ENCODE peak calls at places on chromosomes 13 and 19, in five cellular contexts. One of them, this sample, is unnamed.

GRCh38 chr13:61664821-61665705 is 249.4 kb upstream of the PCDH20 start:
- DNase-seq in H1: no peak
- DNase-seq in K562: no peak
- DNase-seq in HepG2: peak; percentile 90
- DNase-seq in GM12878: no peak
- DNase-seq in this sample: no peak

GRCh38 chr19:44808463-44809371 is at the start of gene BCAM:
- DNase-seq in GM12878: no peak
- DNase-seq in K562: peak; percentile 89
- DNase-seq in H1: no peak
- DNase-seq in HepG2: peak; percentile 65
- DNase-seq in this sample: peak; percentile 83

GRCh38 chr13:33348366-33348765 is 62.8 kb upstream of the STARD13 start:
- DNase-seq in K562: no peak
- DNase-seq in GM12878: no peak
- DNase-seq in HepG2: no peak
- DNase-seq in H1: no peak
- DNase-seq in this sample: no peak

GRCh38 chr19:10270180-10270615 is 722 bp upstream of the ICAM1 start:
- DNase-seq in HepG2: no peak
- DNase-seq in K562: peak; percentile 48
- DNase-seq in H1: no peak
- DNase-seq in GM12878: no peak
- DNase-seq in this sample: peak; percentile 47

GRCh38 chr19:48907671-48908070 is 7.6 kb downstream of the NUCB1 start:
- DNase-seq in HepG2: peak; percentile 83
- DNase-seq in K562: no peak
- DNase-seq in H1: no peak
- DNase-seq in GM12878: no peak
- DNase-seq in this sample: no peak

GRCh38 chr19:13002970-13003540 is 7.8 kb downstream of the NFIX start:
- DNase-seq in K562: no peak
- DNase-seq in H1: no peak
- DNase-seq in GM12878: no peak
- DNase-seq in HepG2: no peak
- DNase-seq in this sample: no peak

GRCh38 chr19:13976446-13976845 is 24.1 kb downstream of the DCAF15 start:
- DNase-seq in H1: no peak
- DNase-seq in HepG2: no peak
- DNase-seq in K562: no peak
- DNase-seq in GM12878: no peak
- DNase-seq in this sample: no peak

GRCh38 chr19:38210458-38210987 is 13.5 kb downstream of the DPF1 start:
- DNase-seq in K562: no peak
- DNase-seq in HepG2: no peak
- DNase-seq in H1: no peak
- DNase-seq in GM12878: no peak
- DNase-seq in this sample: peak; percentile 97

GRCh38 chr19:48999481-49000325 is 6.0 kb downstream of the RUVBL2 start:
- DNase-seq in HepG2: no peak
- DNase-seq in GM12878: no peak
- DNase-seq in H1: peak; percentile 59
- DNase-seq in K562: peak; percentile 60
- DNase-seq in this sample: peak; percentile 92

GRCh38 chr19:34787059-34787824 is 14.2 kb upstream of the ZNF599 start:
- DNase-seq in K562: no peak
- DNase-seq in H1: no peak
- DNase-seq in HepG2: no peak
- DNase-seq in GM12878: no peak
- DNase-seq in this sample: no peak

GRCh38 chr19:2375341-2376121 is 15.5 kb downstream of the TMPRSS9 start:
- DNase-seq in K562: peak; percentile 66
- DNase-seq in H1: no peak
- DNase-seq in HepG2: no peak
- DNase-seq in GM12878: no peak
- DNase-seq in this sample: no peak

DNA sequence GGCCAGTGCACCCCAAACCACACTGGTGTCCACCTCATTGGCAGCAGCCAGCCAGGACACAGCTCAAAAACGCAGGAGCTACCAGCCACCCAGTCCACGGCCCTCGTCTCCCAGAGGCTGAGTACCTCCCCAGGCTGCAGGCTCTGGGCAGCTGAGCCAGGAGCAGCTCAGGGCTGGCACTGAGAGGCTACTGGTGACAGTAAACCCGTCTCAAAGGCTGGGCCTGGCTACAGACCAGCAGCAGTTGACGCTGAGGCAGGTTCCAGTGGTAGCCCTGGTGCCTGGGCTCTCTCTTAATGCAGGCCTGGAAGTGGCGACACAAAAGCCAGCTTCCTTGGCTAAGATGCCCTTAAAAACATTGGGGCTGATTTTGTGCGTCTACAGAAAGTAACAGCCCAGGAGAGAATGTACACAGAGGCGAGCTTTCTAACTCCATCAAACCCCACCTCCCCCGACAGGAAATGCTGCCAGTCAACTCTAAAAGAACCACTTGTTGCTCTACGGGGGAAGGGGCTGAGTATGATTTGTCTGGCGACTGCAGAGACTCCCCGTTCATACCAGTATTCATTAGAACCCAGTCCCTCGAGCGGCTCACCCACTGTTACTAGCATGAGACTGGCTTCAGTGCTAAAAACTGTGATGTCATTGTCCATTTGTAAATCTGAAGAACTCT is 126.3 kb downstream of the STK24 start:
- DNase-seq in H1: no peak
- DNase-seq in K562: no peak
- DNase-seq in GM12878: no peak
- DNase-seq in HepG2: peak; percentile 19
- DNase-seq in this sample: peak; percentile 65
- H3K4me1 ChIP-seq in H1: peaks cover 18% of the 10 kb centered on the region
- H3K4me1 ChIP-seq in K562: no peaks in the 10 kb centered on the region
- H3K4me1 ChIP-seq in GM12878: peaks cover 4% of the 10 kb centered on the region
- H3K4me1 ChIP-seq in HepG2: peaks cover 23% of the 10 kb centered on the region
- H3K4me1 ChIP-seq in this sample: peaks cover 26% of the 10 kb centered on the region

GRCh38 chr13:39105110-39105509 is 66.9 kb downstream of the NHLRC3 start:
- DNase-seq in HepG2: no peak
- DNase-seq in H1: no peak
- DNase-seq in GM12878: no peak
- DNase-seq in K562: no peak
- DNase-seq in this sample: no peak
- TF ChIP-seq CREB1 in HepG2: no peak
- TF ChIP-seq CREB1 in H1: no peak
- TF ChIP-seq CREB1 in GM12878: no peak
- TF ChIP-seq CREB1 in K562: no peak
- TF ChIP-seq CREB1 in this sample: no peak

GRCh38 chr13:30829788-30830637 is 76.1 kb upstream of the MEDAG start:
- DNase-seq in H1: no peak
- DNase-seq in HepG2: peak; percentile 45
- DNase-seq in GM12878: no peak
- DNase-seq in K562: no peak
- DNase-seq in this sample: no peak
- H3K4me1 ChIP-seq in H1: peaks cover 10% of the 10 kb centered on the region
- H3K4me1 ChIP-seq in HepG2: peaks cover 60% of the 10 kb centered on the region
- H3K4me1 ChIP-seq in GM12878: no peaks in the 10 kb centered on the region
- H3K4me1 ChIP-seq in K562: no peaks in the 10 kb centered on the region
- H3K4me1 ChIP-seq in this sample: peaks cover 14% of the 10 kb centered on the region

DNA sequence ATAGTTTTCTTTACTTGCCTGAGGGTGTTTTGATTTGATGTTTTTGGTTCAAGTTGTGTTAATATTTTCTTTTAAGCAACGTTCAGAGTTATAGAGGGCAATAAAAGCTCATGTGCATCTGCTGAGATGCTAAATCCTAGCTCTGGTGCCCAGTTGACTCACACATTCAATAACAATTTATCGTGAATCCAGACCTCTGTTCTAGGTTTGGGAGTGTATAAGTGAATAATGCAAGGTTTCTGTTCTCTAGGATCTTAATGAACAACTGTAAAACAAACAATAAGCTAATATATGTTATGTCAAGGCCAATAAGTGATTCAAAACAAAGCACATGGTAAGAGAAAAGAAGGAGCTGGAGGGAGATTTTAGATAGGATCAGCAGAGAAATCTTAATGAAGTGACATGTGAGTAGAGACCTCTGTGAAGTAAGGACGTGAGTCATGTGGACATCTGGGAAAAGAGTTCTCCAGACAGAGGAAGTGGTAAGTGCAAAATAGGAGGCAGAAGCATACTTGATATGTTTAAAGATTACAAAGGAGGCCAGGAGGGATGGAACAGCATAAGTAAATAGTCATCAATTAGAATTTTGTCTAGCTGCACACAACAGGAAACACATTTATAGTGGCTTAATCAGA is 278.4 kb upstream of the HTR2A start:
- DNase-seq in HepG2: no peak
- DNase-seq in K562: no peak
- DNase-seq in H1: no peak
- DNase-seq in GM12878: no peak
- DNase-seq in this sample: no peak
- TF ChIP-seq CREB1 in HepG2: no peak
- TF ChIP-seq CREB1 in K562: no peak
- TF ChIP-seq CREB1 in H1: no peak
- TF ChIP-seq CREB1 in GM12878: no peak
- TF ChIP-seq CREB1 in this sample: no peak

GRCh38 chr19:50221087-50221486 is 17.7 kb downstream of the MYH14 start:
- DNase-seq in H1: no peak
- DNase-seq in K562: no peak
- DNase-seq in GM12878: no peak
- DNase-seq in HepG2: no peak
- DNase-seq in this sample: no peak
- H3K4me1 ChIP-seq in H1: no peaks in the 10 kb centered on the region
- H3K4me1 ChIP-seq in K562: no peaks in the 10 kb centered on the region
- H3K4me1 ChIP-seq in GM12878: no peaks in the 10 kb centered on the region
- H3K4me1 ChIP-seq in HepG2: no peaks in the 10 kb centered on the region
- H3K4me1 ChIP-seq in this sample: no peaks in the 10 kb centered on the region

GRCh38 chr13:80149757-80150156 is 191.2 kb downstream of the SPRY2 start:
- DNase-seq in H1: no peak
- DNase-seq in K562: no peak
- DNase-seq in GM12878: no peak
- DNase-seq in HepG2: no peak
- DNase-seq in this sample: no peak

GRCh38 chr13:80145291-80145690 is 195.6 kb downstream of the SPRY2 start:
- DNase-seq in H1: no peak
- DNase-seq in HepG2: no peak
- DNase-seq in K562: no peak
- DNase-seq in GM12878: no peak
- DNase-seq in this sample: no peak

GRCh38 chr13:80151016-80151415 is 189.9 kb downstream of the SPRY2 start:
- DNase-seq in HepG2: no peak
- DNase-seq in H1: no peak
- DNase-seq in GM12878: no peak
- DNase-seq in K562: no peak
- DNase-seq in this sample: no peak
- TF ChIP-seq CREB1 in HepG2: no peak
- TF ChIP-seq CREB1 in H1: no peak
- TF ChIP-seq CREB1 in GM12878: no peak
- TF ChIP-seq CREB1 in K562: no peak
- TF ChIP-seq CREB1 in this sample: no peak